ENCODE peak calls at places on chromosomes 4 and X, in five cellular contexts. O, L, V, X and I are unnamed samples.
A peak's percentile ranks its signal among the peaks of the same experiment; 100 is the strongest.

GRCh38 chrX:116499780-116500179 is 37.0 kb upstream of the CT83 start:
- DNase-seq in O (no peak), L (no peak), V (no peak), X (no peak), I (no peak)

GRCh38 chr4:47784222-47784621 is 53.6 kb downstream of the CORIN start:
- DNase-seq in O (no peak), L (no peak), V (no peak), X (no peak), I (no peak)

GRCh38 chrX:104565791-104566687 is at the start of gene IL1RAPL2:
- DNase-seq in O (peak; percentile 4), L (peak; percentile 83), V (no peak), X (no peak), I (peak; percentile 77)

GRCh38 chr4:19126903-19127302 is 1105.3 kb upstream of the LCORL start:
- DNase-seq in O (no peak), L (no peak), V (no peak), X (no peak), I (no peak)

GRCh38 chr4:95289028-95289634 is 259.6 kb downstream of the UNC5C start:
- DNase-seq in O (no peak), L (no peak), V (no peak), X (no peak), I (no peak)

GRCh38 chr4:154332681-154333421 is 158.7 kb downstream of the DCHS2 start:
- DNase-seq in O (peak; percentile 5), L (peak; percentile 87), V (peak; percentile 48), X (no peak), I (peak; percentile 77)

GRCh38 chr4:24988776-24989175 is 42.0 kb downstream of the LGI2 start:
- DNase-seq in O (no peak), L (peak; percentile 61), V (no peak), X (no peak), I (no peak)

GRCh38 chr4:25351777-25352421 is 25.2 kb upstream of the ANAPC4 start:
- DNase-seq in O (no peak), L (no peak), V (no peak), X (no peak), I (no peak)

GRCh38 chrX:49704692-49705404 is 9.1 kb upstream of the PAGE1 start:
- DNase-seq in O (no peak), L (no peak), V (no peak), X (no peak), I (no peak)

GRCh38 chrX:13666836-13667235 is 13.9 kb downstream of the TCEANC start:
- DNase-seq in O (no peak), L (no peak), V (no peak), X (no peak), I (no peak)

GRCh38 chr4:54933579-54933978 is 191.8 kb downstream of the KDR start:
- DNase-seq in O (no peak), L (no peak), V (no peak), X (no peak), I (no peak)

GRCh38 chr4:136319789-136320470 is 1212.4 kb downstream of the PCDH18 start:
- DNase-seq in O (no peak), L (no peak), V (no peak), X (no peak), I (no peak)

GRCh38 chr4:164748375-164748774 is 5.6 kb upstream of the SMIM31 start:
- DNase-seq in O (no peak), L (peak; percentile 33), V (no peak), X (no peak), I (no peak)

GRCh38 chr4:42627887-42628646 is 28.8 kb downstream of the ATP8A1 start:
- DNase-seq in O (peak; percentile 88), L (no peak), V (peak; percentile 70), X (no peak), I (peak; percentile 41)

GRCh38 chr4:76095568-76095967 is 21.1 kb downstream of the ART3 start:
- DNase-seq in O (no peak), L (no peak), V (no peak), X (no peak), I (no peak)

GRCh38 chr4:38150021-38150671 is 189.9 kb downstream of the PTTG2 start:
- DNase-seq in O (no peak), L (no peak), V (no peak), X (no peak), I (no peak)

GRCh38 chrX:154398668-154399526 is 720 bp downstream of the RPL10 start:
- DNase-seq in O (peak; percentile 89), L (peak; percentile 82), V (peak; percentile 83), X (no peak), I (peak; percentile 84)

GRCh38 chr4:17597517-17597916 is 16.9 kb upstream of the MED28 start:
- DNase-seq in O (no peak), L (no peak), V (no peak), X (no peak), I (no peak)

GRCh38 chr4:153634737-153635353 is 49.2 kb upstream of the TLR2 start:
- DNase-seq in O (no peak), L (peak; percentile 47), V (no peak), X (no peak), I (no peak)

GRCh38 chr4:73676881-73677323 is 56.7 kb upstream of the RASSF6 start:
- DNase-seq in O (no peak), L (no peak), V (peak; percentile 52), X (no peak), I (no peak)

GRCh38 chr4:151743128-151743854 is 17.5 kb downstream of the GATB start:
- DNase-seq in O (no peak), L (no peak), V (no peak), X (no peak), I (no peak)

GRCh38 chr4:6267573-6267972 is 2.1 kb upstream of the WFS1 start:
- DNase-seq in O (no peak), L (no peak), V (no peak), X (no peak), I (no peak)

GRCh38 chrX:9940397-9940796 is 26.8 kb upstream of the CLDN34 start:
- DNase-seq in O (no peak), L (no peak), V (no peak), X (no peak), I (no peak)

GRCh38 chr4:102057122-102057521 is 266.6 kb downstream of the BANK1 start:
- DNase-seq in O (no peak), L (no peak), V (no peak), X (no peak), I (no peak)

GRCh38 chr4:107518076-107518475 is 202.0 kb downstream of the PAPSS1 start:
- DNase-seq in O (no peak), L (no peak), V (no peak), X (no peak), I (no peak)

GRCh38 chrX:49058794-49059193 is at the start of gene CCDC120:
- DNase-seq in O (no peak), L (no peak), V (no peak), X (no peak), I (no peak)

GRCh38 chrX:71652405-71652804 is 14.9 kb upstream of the LOC101059915 start:
- DNase-seq in O (peak; percentile 27), L (peak; percentile 61), V (no peak), X (no peak), I (no peak)

GRCh38 chrX:154458954-154459829 is 1.1 kb downstream of the PLXNA3 start:
- DNase-seq in O (peak; percentile 16), L (peak; percentile 35), V (no peak), X (no peak), I (no peak)

GRCh38 chrX:134368140-134368539 is 91.8 kb upstream of the HPRT1 start:
- DNase-seq in O (no peak), L (no peak), V (no peak), X (no peak), I (no peak)

GRCh38 chr4:108342325-108342986 is 173.7 kb upstream of the LEF1 start:
- DNase-seq in O (no peak), L (no peak), V (no peak), X (no peak), I (no peak)

GRCh38 chrX:12210921-12211320 is 72.6 kb downstream of the FRMPD4 start:
- DNase-seq in O (no peak), L (no peak), V (no peak), X (no peak), I (no peak)

GRCh38 chr4:138259801-138260200 is 17.7 kb upstream of the SLC7A11 start:
- DNase-seq in O (no peak), L (no peak), V (no peak), X (no peak), I (no peak)

DNA sequence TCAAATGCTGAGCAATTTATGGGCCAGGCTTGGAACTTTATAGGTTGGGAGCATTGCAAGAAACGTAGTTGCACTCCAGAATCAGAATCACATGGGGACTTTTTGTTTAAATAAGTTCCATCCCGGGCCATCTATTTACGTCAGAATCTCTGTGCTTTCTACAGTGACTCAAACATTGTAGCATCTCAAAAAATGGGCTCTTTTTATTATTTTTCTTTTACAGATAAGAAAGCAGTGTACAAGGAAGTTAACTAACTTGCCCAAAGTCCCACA is 10.2 kb downstream of the CC2D2A start:
- DNase-seq in O (no peak), L (no peak), V (no peak), X (no peak), I (no peak)
- H3K27ac ChIP-seq in O (peak overlapping the region; percentile 70), L (peak overlapping the region; percentile 94), V (no peak overlapping the region), X (peak overlapping the region; percentile 76), I (peak overlapping the region; percentile 51)

DNA sequence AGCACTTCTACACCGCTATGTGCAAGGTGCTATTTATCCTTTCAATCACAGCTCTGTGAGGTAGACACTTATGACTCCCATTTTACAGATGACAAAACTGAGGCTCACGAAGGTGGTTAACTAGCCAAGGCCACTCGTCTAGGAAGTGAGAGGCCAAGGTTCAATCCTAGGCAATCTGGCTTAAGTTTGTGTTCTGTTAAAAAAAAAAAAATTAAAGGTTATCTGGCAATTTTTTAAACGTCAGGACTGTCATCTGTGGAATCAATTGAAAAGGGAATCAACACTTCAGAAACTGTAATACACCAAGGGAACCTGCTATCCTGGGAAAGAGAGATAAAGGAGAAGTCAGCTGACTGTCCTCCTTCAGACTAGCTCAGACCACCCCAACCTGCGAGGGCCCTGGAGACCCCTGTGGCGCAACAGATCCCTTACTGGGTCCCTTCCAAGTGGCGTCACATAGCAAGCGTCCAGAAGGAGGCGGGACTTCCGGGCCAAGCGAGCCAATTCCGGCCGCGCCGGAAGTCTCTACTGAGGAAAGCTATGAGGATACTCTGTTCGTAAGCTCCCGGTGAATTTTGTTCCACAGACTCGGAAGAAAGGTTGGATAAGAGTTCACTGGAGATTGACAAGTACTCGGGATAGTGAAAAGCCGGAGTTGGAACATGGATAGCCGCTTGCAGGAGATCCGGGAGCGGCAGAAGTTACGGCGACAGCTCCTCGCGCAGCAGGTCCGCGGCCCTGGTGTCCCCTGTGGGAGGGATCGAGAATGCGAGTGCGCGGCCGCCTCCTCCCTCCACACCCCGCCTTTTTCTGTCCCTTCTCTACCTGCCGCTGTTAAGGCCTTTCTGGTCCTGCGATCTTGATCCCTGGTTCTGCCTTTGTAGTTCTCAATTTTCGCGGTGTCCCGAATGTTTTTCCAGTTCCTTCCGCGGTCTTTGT is at the start of gene METTL14:
- DNase-seq in O (peak; percentile 94), L (peak; percentile 97), V (peak; percentile 94), X (peak; percentile 74), I (peak; percentile 91)
- TF ChIP-seq CTCF in O (no peak), L (peak; percentile 4), V (peak; percentile 31), X (no peak), I (no peak)

GRCh38 chr4:52051213-52051614 is at the start of gene SPATA18:
- DNase-seq in O (peak; percentile 11), L (peak; percentile 38), V (peak; percentile 18), X (no peak), I (peak; percentile 73)
- H3K27ac ChIP-seq in O (peak within 1 kb of the TSS; percentile 79), L (peak within 1 kb of the TSS; percentile 51), V (no peak within 1 kb of the TSS), X (peak within 1 kb of the TSS; percentile 73), I (peak within 1 kb of the TSS; percentile 9)

GRCh38 chrX:53294024-53294648 is 12.8 kb upstream of the IQSEC2 start:
- DNase-seq in O (no peak), L (no peak), V (no peak), X (no peak), I (no peak)
- TF ChIP-seq CTCF in O (no peak), L (peak; percentile 45), V (no peak), X (no peak), I (no peak)